ENCODE peak calls at places on chromosomes 1 and 21, in six cellular contexts. A, W, D, N, E and P are unnamed samples. For H3K9me3, the result is how much of the 10 kb centered on the place peaks cover.

GRCh38 chr1:89822999-89823628 is 2.3 kb downstream of the LRRC8D start:
- DNase-seq in W (peak), N (no peak), E (no peak), A (peak), D (peak), P (no peak)

GRCh38 chr1:219926363-219926998 is 1.9 kb downstream of the SLC30A10 start:
- DNase-seq in W (no peak), A (no peak), E (peak), N (no peak), D (peak), P (no peak)

GRCh38 chr1:62090016-62090415 is 104.6 kb upstream of the L1TD1 start:
- DNase-seq in E (no peak), D (no peak), N (no peak), W (no peak), A (no peak), P (no peak)

GRCh38 chr1:23473037-23473800 is 10.8 kb downstream of the ASAP3 start:
- DNase-seq in E (peak), A (peak), W (peak), N (peak), D (peak), P (no peak)

GRCh38 chr1:147613506-147613905 is 56.8 kb downstream of the ACP6 start:
- DNase-seq in N (peak), E (no peak), W (no peak), D (no peak), A (peak), P (no peak)

GRCh38 chr1:152110860-152111514 is 4.3 kb downstream of the TCHH start:
- DNase-seq in E (peak), A (peak), W (peak), D (no peak), N (peak), P (no peak)

GRCh38 chr1:174795806-174796205 is 203.9 kb upstream of the CACYBP start:
- DNase-seq in N (peak), A (peak), D (no peak), E (peak), W (peak), P (no peak)

GRCh38 chr1:156081174-156082110 is 823 bp downstream of the MEX3A start:
- DNase-seq in A (peak), W (peak), N (peak), D (no peak), E (no peak), P (peak)

GRCh38 chr1:163315773-163316374 is 5.9 kb upstream of the NUF2 start:
- DNase-seq in N (peak), E (peak), W (peak), D (peak), A (peak), P (peak)

GRCh38 chr1:33330906-33331305 is 10.0 kb upstream of the A3GALT2 start:
- DNase-seq in A (no peak), N (no peak), D (no peak), W (no peak), E (no peak), P (no peak)

GRCh38 chr1:78491311-78492071 is 717 bp downstream of the PTGFR start:
- DNase-seq in E (peak), W (peak), N (peak), A (peak), D (no peak), P (no peak)

GRCh38 chr1:110196917-110197782 is 13.0 kb upstream of the KCNC4 start:
- DNase-seq in D (peak), E (peak), W (peak), A (peak), N (no peak), P (peak)

GRCh38 chr1:89673251-89673650 is 40.3 kb downstream of the LRRC8C start:
- DNase-seq in D (no peak), A (no peak), N (no peak), W (peak), E (no peak), P (no peak)

GRCh38 chr1:204962742-204963632 is 80.0 kb upstream of the CNTN2 start:
- DNase-seq in D (no peak), W (no peak), A (no peak), E (no peak), N (no peak), P (no peak)

GRCh38 chr1:44442791-44443190 is 37.7 kb downstream of the RNF220 start:
- DNase-seq in E (no peak), N (no peak), D (no peak), A (no peak), W (no peak), P (no peak)

GRCh38 chr1:30437059-30437576 is 286.3 kb downstream of the MATN1 start:
- DNase-seq in W (no peak), E (no peak), D (no peak), A (no peak), N (no peak), P (no peak)

GRCh38 chr1:7516341-7516740 is 254.8 kb upstream of the VAMP3 start:
- DNase-seq in W (peak), A (peak), E (no peak), N (peak), D (no peak), P (no peak)

GRCh38 chr1:27668808-27669723 is 2.9 kb downstream of the IFI6 start:
- DNase-seq in W (peak), D (peak), N (peak), A (peak), E (peak), P (peak)

GRCh38 chr1:168603501-168604107 is 27.2 kb downstream of the XCL1 start:
- DNase-seq in A (peak), N (peak), W (peak), D (peak), E (peak), P (peak)

GRCh38 chr1:183137782-183138181 is 48.3 kb upstream of the LAMC2 start:
- DNase-seq in A (peak), E (no peak), W (peak), D (no peak), N (peak), P (no peak)

GRCh38 chr1:109567823-109568222 is 19.4 kb downstream of the GNAI3 start:
- DNase-seq in E (no peak), N (no peak), W (no peak), D (no peak), A (no peak), P (no peak)

GRCh38 chr1:240308061-240308460 is 216.4 kb downstream of the FMN2 start:
- DNase-seq in E (no peak), D (no peak), N (no peak), A (no peak), W (no peak), P (no peak)

GRCh38 chr1:3312310-3312734 is 142.1 kb upstream of the ARHGEF16 start:
- DNase-seq in A (no peak), E (no peak), N (no peak), W (no peak), D (no peak), P (no peak)

GRCh38 chr21:25561668-25562641 is 45.3 kb downstream of the MRPL39 start:
- DNase-seq in A (peak), E (no peak), D (no peak), W (peak), N (peak), P (peak)

GRCh38 chr1:245673920-245674414 is 519.2 kb downstream of the KIF26B start:
- DNase-seq in E (peak), A (peak), D (no peak), W (peak), N (peak), P (no peak)

GRCh38 chr1:220274122-220274855 is 2.0 kb upstream of the RAB3GAP2 start:
- DNase-seq in W (peak), E (no peak), A (peak), D (no peak), N (peak), P (no peak)

GRCh38 chr1:160030657-160031367 is 978 bp downstream of the PIGM start:
- DNase-seq in A (no peak), E (peak), W (peak), N (peak), D (peak), P (peak)

GRCh38 chr1:188822248-188822647 is 1655.4 kb downstream of the BRINP3 start:
- DNase-seq in E (peak), D (no peak), A (peak), W (no peak), N (peak), P (no peak)

GRCh38 chr1:85198864-85199263 is 2.0 kb downstream of the SYDE2 start:
- DNase-seq in A (no peak), W (no peak), D (no peak), E (peak), N (no peak), P (no peak)

GRCh38 chr1:20660363-20661234 is 570 bp downstream of the DDOST start:
- DNase-seq in E (no peak), A (no peak), W (peak), N (peak), D (peak), P (no peak)

GRCh38 chr21:15023782-15024181 is 41.0 kb downstream of the NRIP1 start:
- DNase-seq in D (no peak), E (no peak), N (peak), A (peak), W (peak), P (no peak)

GRCh38 chr1:89815611-89816010 is 5.2 kb upstream of the LRRC8D start:
- DNase-seq in N (no peak), W (no peak), E (no peak), A (no peak), D (no peak), P (no peak)

GRCh38 chr1:203665986-203666385 is 39.4 kb downstream of the ATP2B4 start:
- DNase-seq in N (peak), D (no peak), W (no peak), A (peak), E (no peak), P (no peak)

GRCh38 chr1:11045428-11046269 is 1.4 kb downstream of the MASP2 start:
- DNase-seq in E (no peak), N (no peak), W (no peak), D (peak), A (no peak), P (no peak)

GRCh38 chr21:36877741-36878140 is 88.7 kb downstream of the HLCS start:
- DNase-seq in N (no peak), W (peak), D (no peak), A (no peak), E (no peak), P (no peak)

GRCh38 chr1:162165528-162165927 is 96.0 kb downstream of the NOS1AP start:
- DNase-seq in D (no peak), E (peak), N (no peak), W (no peak), A (no peak), P (no peak)

GRCh38 chr1:92949937-92950817 is 11.1 kb downstream of the DIPK1A start:
- DNase-seq in E (peak), W (peak), A (peak), N (peak), D (no peak), P (no peak)

GRCh38 chr1:1278620-1279019 is 1.6 kb upstream of the SCNN1D start:
- DNase-seq in E (no peak), W (no peak), N (no peak), D (no peak), A (no peak), P (no peak)

GRCh38 chr1:78177708-78178270 is 132.0 kb downstream of the GIPC2 start:
- DNase-seq in A (no peak), E (no peak), W (no peak), D (no peak), N (no peak), P (no peak)

GRCh38 chr1:96596226-96596625 is 125.4 kb upstream of the PTBP2 start:
- DNase-seq in A (peak), D (peak), N (peak), E (peak), W (peak), P (peak)

GRCh38 chr1:234944439-234945369 is 183.9 kb downstream of the TOMM20 start:
- DNase-seq in A (no peak), D (no peak), E (no peak), N (no peak), W (no peak), P (no peak)
- H3K4me3 ChIP-seq in A (no peak), D (no peak), E (no peak), N (no peak), W (no peak), P (no peak)

DNA sequence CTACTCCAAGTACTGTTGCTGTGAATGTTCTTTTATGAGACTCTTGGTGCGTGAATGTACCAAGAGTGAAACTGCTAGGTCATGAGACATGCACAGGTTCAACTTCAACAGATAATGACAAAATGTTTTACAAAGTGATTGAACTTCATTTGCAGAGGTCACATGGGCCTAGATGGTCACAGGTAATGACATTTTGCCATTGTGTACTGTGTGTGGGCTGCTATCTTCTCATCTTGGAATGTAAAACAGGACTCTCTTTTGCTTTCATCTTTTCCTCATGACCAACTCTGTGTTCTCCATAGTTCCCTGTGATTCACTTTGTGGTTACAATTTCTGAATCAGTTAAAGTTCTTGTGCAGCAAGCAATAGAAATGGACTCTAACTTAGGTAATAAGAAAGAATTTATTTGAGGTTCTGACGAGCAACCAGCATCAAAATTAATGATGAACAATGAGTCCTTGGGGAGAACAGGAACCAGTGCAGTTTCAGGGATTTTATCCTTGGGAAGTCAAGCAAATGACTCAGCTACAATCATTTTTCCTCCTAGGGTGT is 16.2 kb upstream of the TSNAX start:
- DNase-seq in E (peak), N (peak), A (peak), W (peak), D (no peak), P (no peak)
- H3K4me2 ChIP-seq in E (peak), N (peak), A (peak), W (peak), D (no peak), P (no peak)

GRCh38 chr21:21845901-21846396 is 847.7 kb downstream of the NCAM2 start:
- DNase-seq in W (no peak), A (no peak), E (no peak), N (no peak), D (no peak), P (no peak)

GRCh38 chr21:21851657-21852056 is 853.4 kb downstream of the NCAM2 start:
- DNase-seq in D (no peak), A (peak), E (peak), N (peak), W (no peak), P (no peak)

DNA sequence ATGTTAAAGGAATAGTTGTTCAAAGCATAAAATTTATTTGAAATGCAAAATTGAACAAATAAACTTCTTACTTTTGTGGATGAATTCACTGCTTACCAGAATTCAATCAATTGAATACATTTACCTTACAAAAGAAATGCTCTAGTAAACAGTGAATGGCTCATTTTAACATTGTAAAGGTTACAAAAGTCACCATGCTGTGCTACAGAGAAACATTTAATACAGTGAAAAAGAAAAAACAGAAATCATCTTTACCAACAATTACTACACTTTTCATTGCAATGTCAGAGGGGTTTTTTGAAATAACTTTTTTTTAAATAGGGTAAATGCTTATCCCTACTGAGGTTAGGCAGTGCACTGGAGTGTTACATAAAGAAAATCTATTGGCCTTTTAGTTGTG is 853.0 kb downstream of the NCAM2 start:
- DNase-seq in D (no peak), W (no peak), E (no peak), A (no peak), N (no peak), P (no peak)
- H3K9me3 ChIP-seq in D (under half), W (under half), E (under half), A (under half), N (under half), P (under half)

DNA sequence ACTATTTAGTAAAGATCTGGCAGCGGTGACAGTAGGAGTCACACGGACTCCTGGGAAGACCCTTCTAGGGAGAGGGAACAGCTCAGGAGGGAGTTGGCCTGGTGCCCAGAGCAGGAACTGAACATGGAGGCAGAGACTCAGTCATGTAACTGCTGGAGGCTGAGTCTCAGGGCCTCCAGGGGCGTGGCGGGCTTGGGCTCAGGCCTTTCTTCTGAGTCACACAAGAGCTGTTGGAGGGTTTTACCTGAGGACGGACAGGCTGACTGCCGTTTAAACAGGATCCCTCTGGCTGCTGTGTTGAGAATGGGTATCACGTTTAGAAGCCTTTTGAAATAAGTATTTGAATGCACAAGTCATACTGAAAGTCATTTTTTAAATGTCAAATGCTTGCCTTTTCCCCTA is 7.2 kb upstream of the ETS2 start:
- DNase-seq in W (no peak), D (peak), N (peak), A (no peak), E (peak), P (no peak)
- H3K4me3 ChIP-seq in W (no peak), D (no peak), N (no peak), A (no peak), E (no peak), P (no peak)

GRCh38 chr1:52037909-52038308 is 4.3 kb upstream of the KTI12 start:
- DNase-seq in D (no peak), E (no peak), W (no peak), N (no peak), A (no peak), P (no peak)
- H3K4me2 ChIP-seq in D (no peak), E (no peak), W (no peak), N (no peak), A (no peak), P (no peak)

GRCh38 chr1:68651115-68651514 is 154.2 kb upstream of the DEPDC1 start:
- DNase-seq in E (no peak), D (no peak), W (no peak), A (no peak), N (no peak), P (no peak)
- H3K9me3 ChIP-seq in E (under half), D (under half), W (under half), A (under half), N (under half), P (under half)

DNA sequence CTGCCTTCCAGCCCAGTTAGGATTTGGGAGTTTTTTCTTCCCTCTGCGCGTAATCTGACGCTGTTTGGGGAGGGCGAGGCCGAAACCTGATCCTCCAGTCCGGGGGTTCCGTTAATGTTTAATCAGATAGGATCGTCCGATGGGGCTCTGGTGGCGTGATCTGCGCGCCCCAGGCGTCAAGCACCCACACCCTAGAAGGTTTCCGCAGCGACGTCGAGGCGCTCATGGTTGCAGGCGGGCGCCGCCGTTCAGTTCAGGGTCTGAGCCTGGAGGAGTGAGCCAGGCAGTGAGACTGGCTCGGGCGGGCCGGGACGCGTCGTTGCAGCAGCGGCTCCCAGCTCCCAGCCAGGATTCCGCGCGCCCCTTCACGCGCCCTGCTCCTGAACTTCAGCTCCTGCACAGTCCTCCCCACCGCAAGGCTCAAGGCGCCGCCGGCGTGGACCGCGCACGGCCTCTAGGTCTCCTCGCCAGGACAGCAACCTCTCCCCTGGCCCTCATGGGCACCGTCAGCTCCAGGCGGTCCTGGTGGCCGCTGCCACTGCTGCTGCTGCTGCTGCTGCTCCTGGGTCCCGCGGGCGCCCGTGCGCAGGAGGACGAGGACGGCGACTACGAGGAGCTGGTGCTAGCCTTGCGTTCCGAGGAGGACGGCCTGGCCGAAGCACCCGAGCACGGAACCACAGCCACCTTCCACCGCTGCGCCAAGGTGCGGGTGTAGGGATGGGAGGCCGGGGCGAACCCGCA is at the start of gene PCSK9:
- DNase-seq in W (peak), N (peak), E (peak), A (no peak), D (peak), P (no peak)
- H3K4me3 ChIP-seq in W (peak), N (peak), E (peak), A (no peak), D (peak), P (no peak)